ENCODE peak calls at places on chromosomes 6 and 20, in ten cellular contexts. D is left lung, K is OCI-LY7, U is IMR-90, Y is colonic mucosa, X is Peyer's patch, P is adrenal gland, C is HCT116, W is hepatocyte, T is neural progenitor cell. A is an unnamed sample.

GRCh38 chr6:140566706-140567330 is 1192.4 kb upstream of the CITED2 start:
- DNase-seq in D (no peak), K (no peak), U (peak; percentile 72), W (peak; percentile 11), T (no peak), C (no peak), P (no peak), Y (no peak), X (no peak), A (no peak)

GRCh38 chr6:14315353-14315752 is 197.8 kb downstream of the CD83 start:
- DNase-seq in U (no peak), K (no peak), D (no peak), P (no peak), T (no peak), C (no peak), Y (no peak), W (no peak), X (no peak), A (no peak)

GRCh38 chr6:89144358-89145041 is 1.4 kb upstream of the PM20D2 start:
- DNase-seq in D (no peak), P (no peak), X (no peak), C (no peak), T (no peak), K (peak; percentile 22), Y (no peak), U (no peak), W (no peak), A (no peak)

GRCh38 chr6:137033828-137034227 is 10.9 kb downstream of the IL20RA start:
- DNase-seq in D (no peak), U (no peak), C (no peak), Y (no peak), T (no peak), X (no peak), P (no peak), K (no peak), W (no peak), A (no peak)

GRCh38 chr6:72554203-72554564 is 67.7 kb upstream of the KCNQ5 start:
- DNase-seq in P (no peak), D (no peak), U (peak; percentile 86), W (no peak), X (no peak), T (no peak), Y (no peak), K (no peak), C (no peak), A (no peak)

GRCh38 chr6:73349311-73349710 is 4.8 kb downstream of the DPPA5 start:
- DNase-seq in W (no peak), Y (no peak), P (no peak), D (no peak), C (no peak), T (peak; percentile 9), X (no peak), K (no peak), U (no peak), A (no peak)

GRCh38 chr6:81865712-81866111 is 113.2 kb upstream of the TENT5A start:
- DNase-seq in C (no peak), T (no peak), Y (no peak), D (no peak), U (peak; percentile 92), P (no peak), W (peak; percentile 25), X (no peak), K (no peak), A (no peak)

GRCh38 chr6:25341923-25342619 is 62.9 kb downstream of the CARMIL1 start:
- DNase-seq in X (no peak), T (no peak), P (no peak), D (no peak), W (no peak), C (no peak), U (no peak), K (no peak), Y (no peak), A (no peak)

GRCh38 chr6:26064619-26065257 is 22.5 kb upstream of the HFE start:
- DNase-seq in D (no peak), C (peak; percentile 54), W (peak; percentile 70), K (peak; percentile 75), U (peak; percentile 59), X (no peak), T (peak; percentile 60), P (no peak), Y (peak; percentile 37), A (no peak)

GRCh38 chr6:39769012-39769411 is 23.2 kb upstream of the DAAM2 start:
- DNase-seq in X (no peak), Y (no peak), W (no peak), D (no peak), C (no peak), P (no peak), K (no peak), U (no peak), T (no peak), A (no peak)

DNA sequence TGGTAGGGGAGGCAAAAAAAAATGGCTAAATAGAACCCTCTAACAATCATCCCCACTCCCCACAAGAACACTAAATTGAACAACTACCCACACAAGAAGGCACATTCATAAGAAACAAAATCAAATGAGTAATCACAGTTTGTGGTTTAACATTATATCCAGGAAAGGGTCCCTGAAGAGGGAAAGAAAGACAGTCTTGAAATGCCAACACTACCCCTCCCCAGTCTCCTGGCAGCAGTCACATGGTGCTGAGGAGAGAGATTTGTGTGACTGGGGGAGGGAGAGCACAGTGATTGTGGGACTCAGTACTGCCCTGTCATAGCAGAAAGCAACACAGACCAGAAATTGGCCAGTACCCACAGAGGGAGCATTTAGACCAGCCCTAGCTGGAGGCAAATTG is 443.7 kb upstream of the BTBD3 start:
- DNase-seq in X (no peak), K (no peak), W (no peak), P (no peak), D (no peak), C (no peak), T (no peak), Y (no peak), U (no peak), A (no peak)
- H3K9me3 ChIP-seq in X (no peaks in the 10 kb centered on the region), K (no peaks in the 10 kb centered on the region), W (no peaks in the 10 kb centered on the region), P (no peaks in the 10 kb centered on the region), D (no peaks in the 10 kb centered on the region), C (peaks cover 3% of the 10 kb centered on the region), T (peaks cover under 1% of the 10 kb centered on the region), Y (no peaks in the 10 kb centered on the region), U (no peaks in the 10 kb centered on the region), A (no peaks in the 10 kb centered on the region)

GRCh38 chr6:109187399-109188114 is 92.2 kb downstream of the CEP57L1 start:
- DNase-seq in K (peak; percentile 65), T (peak; percentile 66), P (peak; percentile 69), D (no peak), X (peak; percentile 57), C (peak; percentile 56), W (peak; percentile 73), Y (peak; percentile 76), U (peak; percentile 28), A (no peak)

GRCh38 chr6:109192865-109193264 is 97.6 kb downstream of the CEP57L1 start:
- DNase-seq in D (no peak), K (no peak), U (no peak), P (no peak), T (no peak), W (no peak), X (no peak), C (no peak), Y (no peak), A (no peak)

GRCh38 chr6:109186012-109186411 is 90.7 kb downstream of the CEP57L1 start:
- DNase-seq in U (no peak), C (no peak), Y (no peak), P (no peak), D (no peak), K (no peak), X (no peak), W (no peak), T (no peak), A (no peak)

GRCh38 chr6:109184638-109185037 is 89.3 kb downstream of the CEP57L1 start:
- DNase-seq in T (no peak), K (peak; percentile 36), P (no peak), D (no peak), X (no peak), Y (no peak), W (no peak), U (no peak), C (no peak), A (no peak)

GRCh38 chr6:109188115-109188411 is 92.8 kb downstream of the CEP57L1 start:
- DNase-seq in P (no peak), W (no peak), C (no peak), Y (no peak), X (no peak), U (no peak), T (no peak), K (no peak), D (no peak), A (no peak)
- H3K27ac ChIP-seq in P (no peak overlapping the region), W (no peak overlapping the region), C (no peak overlapping the region), Y (no peak overlapping the region), X (no peak overlapping the region), U (no peak overlapping the region), T (no peak overlapping the region), K (no peak overlapping the region), D (no peak overlapping the region), A (no peak overlapping the region)

DNA sequence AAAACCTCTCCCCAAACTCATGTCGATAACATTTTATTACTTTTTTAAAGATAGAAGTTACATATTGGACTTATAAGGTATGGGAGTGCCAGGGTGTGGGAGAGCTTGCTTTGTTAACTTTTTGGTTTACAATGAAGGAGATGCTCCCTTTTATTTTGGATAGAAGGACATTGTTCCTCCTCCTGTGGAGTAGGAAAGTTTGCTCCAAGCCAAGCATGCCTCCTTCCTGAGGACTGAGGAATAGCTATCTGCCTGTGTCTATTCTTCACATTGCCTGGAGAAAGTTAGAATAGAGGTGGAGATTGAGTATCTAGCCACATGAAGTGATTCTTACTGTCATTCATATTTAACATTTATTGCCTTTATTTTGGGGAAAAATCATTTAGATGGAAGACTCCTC is 71.9 kb downstream of the EYA4 start:
- DNase-seq in Y (no peak), T (peak; percentile 41), P (no peak), K (no peak), X (no peak), D (no peak), C (no peak), U (no peak), W (no peak), A (no peak)
- TF ChIP-seq CTCF in Y (no peak), T (peak; percentile 31), P (no peak), K (no peak), X (no peak), D (no peak), C (no peak), U (no peak), W (no peak), A (no peak)

GRCh38 chr6:20414711-20415110 is 13.0 kb downstream of the E2F3 start:
- DNase-seq in D (no peak), Y (no peak), U (no peak), T (no peak), C (no peak), X (no peak), P (no peak), K (no peak), W (no peak), A (no peak)

GRCh38 chr6:20417819-20418218 is 16.1 kb downstream of the E2F3 start:
- DNase-seq in Y (no peak), C (no peak), U (no peak), X (no peak), K (no peak), W (no peak), T (peak; percentile 35), D (no peak), P (no peak), A (no peak)

GRCh38 chr6:20416063-20416454 is 14.4 kb downstream of the E2F3 start:
- DNase-seq in D (no peak), U (no peak), P (no peak), W (no peak), X (no peak), Y (no peak), K (no peak), T (no peak), C (no peak), A (no peak)

GRCh38 chr6:20415304-20416062 is 13.8 kb downstream of the E2F3 start:
- DNase-seq in Y (no peak), P (no peak), K (no peak), X (no peak), W (no peak), T (no peak), C (no peak), U (no peak), D (no peak), A (no peak)

GRCh38 chr6:20416567-20417345 is 15.1 kb downstream of the E2F3 start:
- DNase-seq in U (no peak), D (no peak), K (no peak), Y (no peak), T (peak; percentile 18), W (no peak), P (no peak), X (no peak), C (no peak), A (no peak)
- H3K9me3 ChIP-seq in U (no peaks in the 10 kb centered on the region), D (no peaks in the 10 kb centered on the region), K (no peaks in the 10 kb centered on the region), Y (no peaks in the 10 kb centered on the region), T (no peaks in the 10 kb centered on the region), W (no peaks in the 10 kb centered on the region), P (no peaks in the 10 kb centered on the region), X (no peaks in the 10 kb centered on the region), C (no peaks in the 10 kb centered on the region), A (no peaks in the 10 kb centered on the region)

A was measured in thoracic aorta.